ENCODE peak calls at places on chromosomes 13 and 19, in four cellular contexts. Z is neural progenitor cell, B is endothelial cell of umbilical vein, P is H9. S is an unnamed sample.

GRCh38 chr13:94657167-94657566 is 55.2 kb downstream of the SOX21 start:
- DNase-seq in P (no peak), B (no peak), Z (no peak), S (peak)

GRCh38 chr13:109256866-109257760 is 529.3 kb downstream of the IRS2 start:
- DNase-seq in B (peak), Z (no peak), P (no peak), S (peak)

GRCh38 chr19:46963093-46963734 is 56.4 kb upstream of the NPAS1 start:
- DNase-seq in B (peak), P (no peak), Z (no peak), S (peak)

GRCh38 chr19:3778899-3779723 is 7.1 kb downstream of the MATK start:
- DNase-seq in B (no peak), Z (no peak), P (no peak), S (no peak)

GRCh38 chr13:46552888-46553520 is at the start of gene LRCH1:
- DNase-seq in Z (peak), B (peak), P (peak), S (peak)

GRCh38 chr13:33606692-33607091 is 211.3 kb upstream of the RFC3 start:
- DNase-seq in Z (peak), B (no peak), P (peak), S (no peak)

GRCh38 chr13:101751488-101751887 is 299.0 kb downstream of the ITGBL1 start:
- DNase-seq in Z (no peak), B (peak), P (no peak), S (peak)

GRCh38 chr19:41575998-41576397 is at the start of gene CEACAM21:
- DNase-seq in Z (no peak), P (no peak), B (no peak), S (no peak)

GRCh38 chr13:77113496-77113895 is 86.5 kb upstream of the FBXL3 start:
- DNase-seq in P (no peak), B (no peak), Z (no peak), S (peak)

GRCh38 chr13:114259374-114259773 is 22.0 kb upstream of the UPF3A start:
- DNase-seq in P (no peak), Z (no peak), B (no peak), S (no peak)

GRCh38 chr13:20197361-20197834 is 4.7 kb upstream of the GJB2 start:
- DNase-seq in Z (peak), P (no peak), B (peak), S (peak)

GRCh38 chr13:107238262-107238661 is 670.3 kb upstream of the ARGLU1 start:
- DNase-seq in P (no peak), Z (no peak), B (no peak), S (no peak)

GRCh38 chr13:101529419-101529818 is 76.9 kb downstream of the ITGBL1 start:
- DNase-seq in P (no peak), B (no peak), Z (no peak), S (peak)

GRCh38 chr13:46665243-46665629 is 112.3 kb downstream of the LRCH1 start:
- DNase-seq in B (no peak), P (no peak), Z (no peak), S (no peak)

GRCh38 chr13:106314417-106314816 is 221.0 kb downstream of the EFNB2 start:
- DNase-seq in Z (no peak), B (no peak), P (no peak), S (no peak)

GRCh38 chr19:45716314-45717130 is 14.2 kb downstream of the FBXO46 start:
- DNase-seq in Z (peak), B (peak), P (no peak), S (no peak)

GRCh38 chr19:49145485-49146407 is 9.4 kb downstream of the HRC start:
- DNase-seq in B (peak), Z (peak), P (peak), S (peak)

GRCh38 chr13:40786568-40786996 is 2.8 kb upstream of the SLC25A15 start:
- DNase-seq in P (peak), Z (no peak), B (peak), S (no peak)

GRCh38 chr19:44512326-44513298 is 12.3 kb upstream of the ZNF180 start:
- DNase-seq in B (peak), P (peak), Z (peak), S (peak)

GRCh38 chr13:51808811-51809210 is 4.8 kb upstream of the DHRS12 start:
- DNase-seq in P (no peak), B (no peak), Z (no peak), S (no peak)

GRCh38 chr19:46369817-46370216 is 22.9 kb downstream of the PPP5C start:
- DNase-seq in B (no peak), Z (no peak), P (no peak), S (no peak)

GRCh38 chr13:47215741-47216140 is 318.9 kb upstream of the HTR2A start:
- DNase-seq in B (no peak), Z (no peak), P (no peak), S (peak)

GRCh38 chr19:45047188-45047797 is 8.4 kb downstream of the CLASRP start:
- DNase-seq in P (no peak), Z (no peak), B (no peak), S (no peak)

GRCh38 chr13:101454767-101455166 is 2.3 kb downstream of the ITGBL1 start:
- DNase-seq in B (peak), P (no peak), Z (no peak), S (peak)

GRCh38 chr19:42122691-42123607 is 9.3 kb downstream of the POU2F2 start:
- DNase-seq in Z (no peak), P (no peak), B (no peak), S (no peak)

GRCh38 chr13:74026753-74027152 is 107.5 kb downstream of the KLF12 start:
- DNase-seq in P (peak), Z (no peak), B (peak), S (peak)

GRCh38 chr13:114067381-114067885 is 65.0 kb downstream of the RASA3 start:
- DNase-seq in P (no peak), Z (no peak), B (no peak), S (peak)

GRCh38 chr13:95571941-95572340 is 19.4 kb downstream of the CLDN10 start:
- DNase-seq in Z (peak), P (no peak), B (no peak), S (no peak)

GRCh38 chr19:15466851-15467733 is 2.7 kb upstream of the RASAL3 start:
- DNase-seq in Z (no peak), P (no peak), B (peak), S (peak)

GRCh38 chr13:71054358-71054757 is 812.6 kb downstream of the DACH1 start:
- DNase-seq in B (no peak), P (no peak), Z (no peak), S (no peak)

GRCh38 chr13:42762251-42762650 is 19.1 kb upstream of the FAM216B start:
- DNase-seq in B (no peak), P (no peak), Z (no peak), S (peak)

GRCh38 chr13:36981156-36981743 is 17.9 kb downstream of the ALG5 start:
- DNase-seq in Z (peak), B (peak), P (no peak), S (peak)

GRCh38 chr19:15508035-15508710 is at the start of gene CYP4F22:
- DNase-seq in P (no peak), B (no peak), Z (no peak), S (no peak)

GRCh38 chr19:52665529-52665928 is 27.4 kb upstream of the ZNF83 start:
- DNase-seq in P (no peak), Z (no peak), B (no peak), S (peak)

DNA sequence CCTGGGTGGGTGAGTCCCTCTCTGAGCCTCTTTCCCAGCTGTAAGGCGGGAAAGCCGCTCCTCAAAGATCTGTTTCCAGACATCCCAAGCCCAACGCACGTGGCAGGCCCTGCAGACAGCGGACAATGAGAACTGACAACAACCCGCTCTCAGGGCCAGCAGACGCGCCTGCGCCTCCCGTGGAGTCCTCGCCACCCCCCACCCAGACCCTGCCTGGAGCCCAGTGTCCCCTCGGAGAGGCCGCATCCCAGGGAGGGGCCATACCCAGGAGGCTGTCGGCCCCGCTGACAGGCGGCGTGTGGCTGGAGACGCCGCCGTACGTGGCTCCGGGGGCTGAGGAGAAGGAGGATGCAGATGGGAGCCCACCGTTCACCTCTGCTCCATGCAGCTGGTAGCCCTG is 16.3 kb upstream of the UQCR11 start:
- DNase-seq in Z (no peak), B (no peak), P (no peak), S (no peak)
- H3K4me2 ChIP-seq in Z (no peak), B (no peak), P (no peak), S (no peak)

GRCh38 chr19:33063356-33064116 is 1.2 kb downstream of the RHPN2 start:
- DNase-seq in P (peak), Z (peak), B (no peak), S (no peak)
- H2AFZ ChIP-seq in P (no peak), Z (peak), B (peak), S (peak)

GRCh38 chr19:31518216-31518615 is 169.0 kb upstream of the TSHZ3 start:
- DNase-seq in B (no peak), P (no peak), Z (no peak), S (no peak)

GRCh38 chr19:31519216-31519615 is 170.0 kb upstream of the TSHZ3 start:
- DNase-seq in B (no peak), P (no peak), Z (no peak), S (no peak)

GRCh38 chr19:31518626-31519025 is 169.4 kb upstream of the TSHZ3 start:
- DNase-seq in P (no peak), Z (no peak), B (no peak), S (no peak)

GRCh38 chr19:31516756-31517155 is 167.5 kb upstream of the TSHZ3 start:
- DNase-seq in Z (no peak), B (no peak), P (no peak), S (no peak)

GRCh38 chr19:31517466-31518180 is 168.4 kb upstream of the TSHZ3 start:
- DNase-seq in B (no peak), P (no peak), Z (no peak), S (no peak)
- H3K9ac ChIP-seq in B (no peak), P (no peak), Z (no peak), S (no peak)

DNA sequence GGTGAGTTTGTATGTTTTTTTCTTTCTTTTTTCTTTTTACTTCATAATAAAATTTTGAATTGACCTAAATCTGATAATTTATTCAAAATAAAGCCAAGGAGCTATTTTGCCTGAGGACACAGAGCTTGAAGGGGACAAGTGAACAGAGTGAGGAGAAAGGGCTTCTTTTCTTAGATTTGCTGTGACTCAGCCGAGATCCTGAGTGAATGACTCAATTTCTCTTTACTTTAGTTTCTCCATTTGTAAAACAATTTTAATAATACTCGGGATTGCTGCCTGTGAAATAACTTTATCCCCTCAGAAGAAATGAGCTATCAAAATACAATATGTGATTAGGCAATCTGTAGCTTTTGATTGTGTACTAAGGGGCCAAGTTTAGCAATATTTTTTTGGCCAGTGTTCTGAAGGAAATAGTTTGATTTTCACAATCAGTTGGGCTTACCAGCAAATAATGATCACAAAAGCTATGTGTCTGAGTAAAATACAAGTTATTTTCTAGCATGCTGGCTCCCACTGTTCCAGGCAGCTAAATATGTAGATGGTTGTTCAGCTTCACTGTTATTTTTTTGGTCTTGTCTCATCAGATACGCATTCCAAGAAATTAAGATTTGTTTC is 437.5 kb downstream of the FGF9 start:
- DNase-seq in B (no peak), P (no peak), Z (no peak), S (no peak)
- H3K4me2 ChIP-seq in B (no peak), P (no peak), Z (no peak), S (no peak)

GRCh38 chr19:53771133-53771532 is 53.0 kb downstream of the NLRP12 start:
- DNase-seq in P (peak), B (no peak), Z (no peak), S (no peak)
- H2AFZ ChIP-seq in P (no peak), B (no peak), Z (peak), S (no peak)

GRCh38 chr19:18906605-18907519 is 10.9 kb upstream of the CERS1 start:
- DNase-seq in P (no peak), B (no peak), Z (no peak), S (no peak)
- H3K9ac ChIP-seq in P (no peak), B (no peak), Z (no peak), S (no peak)

GRCh38 chr13:44078806-44079378 is 199.2 kb downstream of the LACC1 start:
- DNase-seq in P (no peak), Z (peak), B (no peak), S (no peak)

GRCh38 chr13:44084146-44084545 is 204.4 kb downstream of the LACC1 start:
- DNase-seq in P (no peak), B (no peak), Z (no peak), S (no peak)

GRCh38 chr13:44075113-44075512 is 195.4 kb downstream of the LACC1 start:
- DNase-seq in P (no peak), B (no peak), Z (no peak), S (no peak)

GRCh38 chr13:44079413-44080205 is 199.9 kb downstream of the LACC1 start:
- DNase-seq in P (no peak), B (no peak), Z (peak), S (no peak)
- H3K4me2 ChIP-seq in P (peak), B (no peak), Z (peak), S (no peak)

GRCh38 chr19:1087813-1088418 is 7.3 kb downstream of the POLR2E start:
- DNase-seq in Z (no peak), B (no peak), P (no peak), S (no peak)

GRCh38 chr19:1084024-1084868 is 10.9 kb downstream of the POLR2E start:
- DNase-seq in Z (no peak), B (no peak), P (no peak), S (no peak)

GRCh38 chr19:1086618-1087017 is 8.6 kb downstream of the POLR2E start:
- DNase-seq in P (no peak), Z (no peak), B (no peak), S (no peak)

GRCh38 chr19:1085053-1085658 is 10.0 kb downstream of the POLR2E start:
- DNase-seq in B (no peak), Z (no peak), P (no peak), S (no peak)

GRCh38 chr19:1085676-1086442 is 9.3 kb downstream of the POLR2E start:
- DNase-seq in P (no peak), B (no peak), Z (no peak), S (no peak)
- H2AFZ ChIP-seq in P (no peak), B (no peak), Z (no peak), S (no peak)

GRCh38 chr19:23792784-23793183 is 34.1 kb upstream of the ZNF681 start:
- DNase-seq in B (no peak), P (no peak), Z (no peak), S (no peak)
- H3K9ac ChIP-seq in B (no peak), P (no peak), Z (no peak), S (no peak)